ENCODE peak calls at places on chromosomes 5 and 9, in five cellular contexts. D is colonic mucosa, Q is SK-N-SH, J is IMR-90, O is mammary epithelial cell. I is an unnamed sample.

GRCh38 chr9:25481377-25481776 is 196.9 kb downstream of the TUSC1 start:
- DNase-seq in D (no peak), Q (no peak), J (no peak), O (no peak), I (no peak)

GRCh38 chr9:2923810-2924768 is 80.2 kb upstream of the PUM3 start:
- DNase-seq in D (no peak), Q (no peak), J (no peak), O (no peak), I (no peak)

GRCh38 chr9:88524911-88525310 is 10.1 kb upstream of the NXNL2 start:
- DNase-seq in D (no peak), Q (no peak), J (no peak), O (no peak), I (no peak)

GRCh38 chr5:159511570-159511969 is 181.3 kb upstream of the IL12B start:
- DNase-seq in D (no peak), Q (no peak), J (peak; percentile 49), O (peak; percentile 20), I (peak; percentile 15)

GRCh38 chr5:148956632-148957385 is 106.1 kb downstream of the SH3TC2 start:
- DNase-seq in D (peak; percentile 29), Q (no peak), J (peak; percentile 49), O (peak; percentile 92), I (no peak)

GRCh38 chr9:96051423-96051822 is 175.9 kb downstream of the ERCC6L2 start:
- DNase-seq in D (no peak), Q (no peak), J (no peak), O (no peak), I (no peak)

GRCh38 chr5:8456846-8457186 is 587.9 kb downstream of the MTRR start:
- DNase-seq in D (no peak), Q (no peak), J (peak; percentile 3), O (no peak), I (no peak)

GRCh38 chr5:4581289-4581688 is 558.8 kb upstream of the ADAMTS16 start:
- DNase-seq in D (no peak), Q (no peak), J (no peak), O (no peak), I (no peak)

GRCh38 chr5:132226516-132227234 is 978 bp downstream of the P4HA2 start:
- DNase-seq in D (peak; percentile 31), Q (no peak), J (peak; percentile 25), O (no peak), I (peak; percentile 55)

GRCh38 chr9:77854258-77854915 is 177.2 kb downstream of the GNAQ start:
- DNase-seq in D (no peak), Q (no peak), J (no peak), O (no peak), I (no peak)

GRCh38 chr5:124741711-124742496 is 4.5 kb downstream of the ZNF608 start:
- DNase-seq in D (peak; percentile 65), Q (no peak), J (peak; percentile 83), O (peak; percentile 93), I (peak; percentile 70)

GRCh38 chr5:141703133-141703561 is 21.1 kb upstream of the ARAP3 start:
- DNase-seq in D (no peak), Q (no peak), J (no peak), O (no peak), I (peak; percentile 12)

GRCh38 chr5:145056805-145057204 is 778.3 kb downstream of the PRELID2 start:
- DNase-seq in D (no peak), Q (no peak), J (peak; percentile 71), O (peak; percentile 3), I (peak; percentile 68)

GRCh38 chr5:177588413-177588909 is 3.5 kb upstream of the TMED9 start:
- DNase-seq in D (no peak), Q (no peak), J (no peak), O (no peak), I (no peak)

GRCh38 chr9:130659699-130660248 is 4.6 kb upstream of the PRDM12 start:
- DNase-seq in D (no peak), Q (peak; percentile 56), J (no peak), O (no peak), I (peak; percentile 19)
- H3K9ac ChIP-seq in D (no peak overlapping the region), Q (no peak overlapping the region), J (no peak overlapping the region), O (no peak overlapping the region), I (no peak overlapping the region)

GRCh38 chr5:33994845-33995244 is 10.4 kb upstream of the SLC45A2 start:
- DNase-seq in D (no peak), Q (no peak), J (peak; percentile 76), O (peak; percentile 24), I (peak; percentile 60)

GRCh38 chr5:33999986-34000385 is 7.9 kb downstream of the AMACR start:
- DNase-seq in D (no peak), Q (no peak), J (no peak), O (no peak), I (no peak)

GRCh38 chr5:33992864-33993263 is 8.4 kb upstream of the SLC45A2 start:
- DNase-seq in D (no peak), Q (no peak), J (no peak), O (no peak), I (no peak)

GRCh38 chr5:34001231-34001935 is 6.5 kb downstream of the AMACR start:
- DNase-seq in D (peak; percentile 63), Q (no peak), J (peak; percentile 61), O (no peak), I (no peak)

GRCh38 chr5:33997331-33997983 is 10.4 kb downstream of the AMACR start:
- DNase-seq in D (peak; percentile 55), Q (peak; percentile 58), J (peak; percentile 88), O (peak; percentile 74), I (peak; percentile 91)
- H3K27me3 ChIP-seq in D (no peaks in the 10 kb centered on the region), Q (no peaks in the 10 kb centered on the region), J (no peaks in the 10 kb centered on the region), O (no peaks in the 10 kb centered on the region), I (no peaks in the 10 kb centered on the region)

GRCh38 chr9:137589441-137590122 is 730 bp downstream of the ZMYND19 start:
- DNase-seq in D (no peak), Q (peak; percentile 70), J (no peak), O (no peak), I (peak; percentile 56)

GRCh38 chr9:137586854-137587253 is 3.5 kb downstream of the ZMYND19 start:
- DNase-seq in D (no peak), Q (no peak), J (no peak), O (no peak), I (no peak)

GRCh38 chr9:137590123-137590468 is 216 bp downstream of the ZMYND19 start:
- DNase-seq in D (no peak), Q (no peak), J (no peak), O (no peak), I (no peak)

GRCh38 chr9:137588891-137589290 is 1.4 kb downstream of the ZMYND19 start:
- DNase-seq in D (no peak), Q (no peak), J (no peak), O (no peak), I (peak; percentile 29)

GRCh38 chr9:137588311-137588710 is 2.0 kb downstream of the ZMYND19 start:
- DNase-seq in D (no peak), Q (no peak), J (no peak), O (no peak), I (no peak)
- H3K9ac ChIP-seq in D (no peak overlapping the region), Q (no peak overlapping the region), J (no peak overlapping the region), O (no peak overlapping the region), I (peak overlapping the region; percentile 90)

DNA sequence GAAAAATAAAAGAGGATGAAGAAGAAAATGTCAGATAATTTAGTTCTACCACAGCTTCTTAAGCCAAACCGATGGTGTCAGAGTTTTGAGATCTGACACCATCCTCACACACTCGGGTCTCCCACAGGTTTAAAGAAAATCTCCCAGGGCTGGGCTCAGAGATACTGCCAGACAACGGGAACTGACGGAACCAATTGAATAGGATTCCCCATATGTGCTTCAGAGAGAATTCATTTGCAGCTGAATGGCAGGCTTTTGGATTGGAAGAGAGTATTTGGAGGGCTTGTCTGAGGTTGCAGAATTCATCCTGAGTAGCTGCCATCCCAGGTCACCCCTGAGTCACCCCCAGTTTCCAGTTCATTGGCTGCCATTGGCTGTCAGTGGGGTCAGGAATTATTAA is 131.2 kb downstream of the PDZD2 start:
- DNase-seq in D (no peak), Q (no peak), J (no peak), O (no peak), I (no peak)
- H3K27me3 ChIP-seq in D (no peaks in the 10 kb centered on the region), Q (no peaks in the 10 kb centered on the region), J (peaks cover 16% of the 10 kb centered on the region), O (no peaks in the 10 kb centered on the region), I (peaks cover 24% of the 10 kb centered on the region)

DNA sequence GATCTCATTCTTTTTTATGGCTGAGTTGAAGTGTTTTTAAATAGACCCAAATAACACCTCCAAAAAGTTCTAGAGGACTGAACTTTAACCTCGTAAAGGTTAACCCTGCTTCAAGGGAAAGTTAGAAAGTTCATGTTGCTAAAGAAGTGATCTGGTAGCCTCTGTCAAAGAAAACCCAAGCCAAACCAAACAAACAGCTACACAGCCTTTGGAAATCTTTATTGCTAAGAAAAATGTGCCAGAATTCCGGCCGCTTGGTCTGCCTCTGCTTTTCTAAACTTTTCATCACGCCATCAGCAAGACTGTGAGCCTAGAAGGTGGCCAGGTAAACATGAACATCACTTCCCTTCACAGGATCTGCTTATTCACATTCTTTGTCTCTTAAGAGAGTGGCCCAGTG is 17.9 kb downstream of the FUBP3 start:
- DNase-seq in D (no peak), Q (no peak), J (no peak), O (no peak), I (no peak)
- H3K9ac ChIP-seq in D (no peak overlapping the region), Q (no peak overlapping the region), J (no peak overlapping the region), O (no peak overlapping the region), I (no peak overlapping the region)

GRCh38 chr5:1190296-1190695 is 11.1 kb upstream of the SLC6A19 start:
- DNase-seq in D (no peak), Q (no peak), J (no peak), O (no peak), I (no peak)

GRCh38 chr5:1188464-1188863 is 12.9 kb upstream of the SLC6A19 start:
- DNase-seq in D (no peak), Q (no peak), J (no peak), O (no peak), I (no peak)

GRCh38 chr5:1190915-1191314 is 10.5 kb upstream of the SLC6A19 start:
- DNase-seq in D (no peak), Q (no peak), J (no peak), O (no peak), I (no peak)

GRCh38 chr5:1187950-1188334 is 13.5 kb upstream of the SLC6A19 start:
- DNase-seq in D (no peak), Q (no peak), J (no peak), O (no peak), I (no peak)

DNA sequence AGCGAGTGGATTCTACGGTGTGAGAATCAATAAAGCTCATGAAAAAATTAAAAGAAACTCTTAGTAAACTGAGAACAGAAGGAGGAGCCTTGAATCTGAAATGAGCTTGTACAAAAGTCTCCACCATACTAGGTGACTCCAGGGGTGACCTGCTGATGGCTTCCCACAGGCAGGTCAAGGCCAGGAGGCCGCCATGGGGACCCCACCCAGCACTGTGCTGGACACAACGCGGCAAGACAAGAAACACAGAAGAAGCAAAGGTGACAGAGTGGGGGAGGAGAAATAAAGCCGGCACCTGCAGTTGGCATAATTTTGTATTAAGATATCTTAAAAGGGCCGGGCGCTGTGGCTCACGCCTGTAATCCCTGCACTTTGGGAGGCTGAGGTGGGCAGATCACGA is 12.1 kb upstream of the SLC6A19 start:
- DNase-seq in D (no peak), Q (no peak), J (no peak), O (no peak), I (no peak)
- H3K27me3 ChIP-seq in D (peaks cover 3% of the 10 kb centered on the region), Q (peaks cover 19% of the 10 kb centered on the region), J (peaks cover 23% of the 10 kb centered on the region), O (peaks cover 2% of the 10 kb centered on the region), I (peaks cover 47% of the 10 kb centered on the region)

I was measured in adipocyte.